ENCODE peak calls at places on chromosomes 11 and 22, in eight cellular contexts. Z is neural progenitor cell, K is AG04449, P is NCI-H2081, J is tibial nerve, T is hepatocyte, A is dorsolateral prefrontal cortex, I is NCI-H345. O is an unnamed sample.

GRCh38 chr11:926341-926916 is 759 bp downstream of the AP2A2 start:
- DNase-seq in T (peak; percentile 60), A (no peak), J (no peak), I (no peak), P (peak; percentile 36), Z (peak; percentile 24), K (peak; percentile 21), O (no peak)

GRCh38 chr11:47355283-47356128 is 3.0 kb upstream of the MYBPC3 start:
- DNase-seq in T (peak; percentile 96), Z (peak; percentile 96), I (peak; percentile 87), P (peak; percentile 92), A (peak; percentile 90), J (peak; percentile 89), K (peak; percentile 59), O (peak; percentile 83)

GRCh38 chr22:47046411-47047065 is 284.1 kb downstream of the TBC1D22A start:
- DNase-seq in K (no peak), I (no peak), Z (no peak), P (no peak), A (peak; percentile 38), J (no peak), T (no peak), O (no peak)

GRCh38 chr11:45543808-45544422 is 121.5 kb downstream of the CHST1 start:
- DNase-seq in P (no peak), Z (peak; percentile 79), I (no peak), A (no peak), J (no peak), T (peak; percentile 55), K (no peak), O (no peak)

GRCh38 chr11:24437123-24437522 is 59.7 kb upstream of the LUZP2 start:
- DNase-seq in A (no peak), T (no peak), P (no peak), Z (no peak), J (no peak), I (no peak), K (no peak), O (no peak)

GRCh38 chr11:125494987-125495725 is 909 bp downstream of the FEZ1 start:
- DNase-seq in T (peak; percentile 47), K (no peak), P (no peak), A (peak; percentile 57), Z (peak; percentile 83), J (peak; percentile 17), I (no peak), O (peak; percentile 83)

GRCh38 chr11:76791861-76792260 is 8.7 kb downstream of the TSKU start:
- DNase-seq in A (no peak), P (no peak), I (no peak), K (no peak), T (no peak), J (no peak), Z (no peak), O (no peak)

GRCh38 chr11:112795142-112795815 is 165.9 kb upstream of the NCAM1 start:
- DNase-seq in J (no peak), A (no peak), I (no peak), K (no peak), Z (peak; percentile 40), P (peak; percentile 29), T (peak; percentile 48), O (no peak)

GRCh38 chr22:46147061-46147460 is 3.3 kb upstream of the PPARA start:
- DNase-seq in P (no peak), A (no peak), K (no peak), Z (no peak), T (no peak), I (no peak), J (no peak), O (no peak)

GRCh38 chr11:13367115-13367514 is 89.5 kb downstream of the BMAL1 start:
- DNase-seq in A (no peak), J (no peak), K (no peak), P (no peak), T (no peak), I (no peak), Z (no peak), O (peak; percentile 40)

GRCh38 chr22:32836286-32836859 is 34.9 kb downstream of the TIMP3 start:
- DNase-seq in T (peak; percentile 42), P (no peak), A (no peak), J (no peak), I (no peak), Z (peak; percentile 45), K (no peak), O (no peak)